ENCODE peak calls at places on chromosome 12, in five cellular contexts. K, J, T, A and H are unnamed samples.

GRCh38 chr12:11785722-11786121 is 136.2 kb downstream of the ETV6 start:
- ATAC-seq in K (no peak), J (no peak), T (no peak), A (no peak), H (peak; percentile 63)

GRCh38 chr12:10397311-10397710 is 7.5 kb upstream of the KLRK1 start:
- ATAC-seq in A (no peak), K (no peak), J (no peak), T (no peak), H (no peak)

GRCh38 chr12:14769462-14769836 is 33.8 kb downstream of the WBP11 start:
- ATAC-seq in J (peak; percentile 41), T (peak; percentile 17), A (no peak), K (peak; percentile 11), H (no peak)

GRCh38 chr12:132610051-132610759 is at the start of gene LRCOL1:
- ATAC-seq in K (no peak), T (no peak), A (no peak), J (no peak), H (no peak)

GRCh38 chr12:58424735-58425379 is 483.5 kb downstream of the ATP23 start:
- ATAC-seq in T (peak; percentile 44), A (no peak), J (no peak), K (peak; percentile 57), H (no peak)

GRCh38 chr12:84712747-84713146 is 199.9 kb downstream of the SLC6A15 start:
- ATAC-seq in T (no peak), K (no peak), A (no peak), J (no peak), H (no peak)

GRCh38 chr12:104623920-104624319 is 167.2 kb downstream of the CHST11 start:
- ATAC-seq in T (no peak), K (no peak), A (no peak), J (no peak), H (no peak)

GRCh38 chr12:19031032-19031431 is 98.5 kb upstream of the PLEKHA5 start:
- ATAC-seq in J (no peak), K (no peak), A (no peak), T (peak; percentile 53), H (no peak)

GRCh38 chr12:127008758-127009403 is 1258.1 kb upstream of the TMEM132C start:
- ATAC-seq in K (no peak), T (no peak), J (no peak), A (no peak), H (no peak)

GRCh38 chr12:117143008-117143532 is 43.9 kb upstream of the TESC start:
- ATAC-seq in K (peak; percentile 84), T (peak; percentile 84), J (peak; percentile 76), A (no peak), H (no peak)

GRCh38 chr12:102735104-102735503 is 181.9 kb downstream of the PAH start:
- ATAC-seq in T (no peak), J (no peak), A (no peak), K (peak; percentile 99), H (no peak)

GRCh38 chr12:30959110-30959710 is 32.7 kb downstream of the TSPAN11 start:
- ATAC-seq in T (no peak), A (no peak), J (no peak), K (no peak), H (no peak)

GRCh38 chr12:25256826-25257225 is 6.1 kb upstream of the KRAS start:
- ATAC-seq in T (no peak), A (no peak), J (no peak), K (no peak), H (no peak)

GRCh38 chr12:4607056-4607455 is 41.8 kb downstream of the AKAP3 start:
- ATAC-seq in T (no peak), J (no peak), A (no peak), K (no peak), H (no peak)

GRCh38 chr12:102480401-102480800 is at the start of gene IGF1:
- ATAC-seq in A (peak; percentile 79), K (no peak), J (no peak), T (no peak), H (peak; percentile 66)

GRCh38 chr12:115096673-115097349 is 412.8 kb upstream of the TBX3 start:
- ATAC-seq in A (no peak), T (no peak), K (no peak), J (peak; percentile 72), H (no peak)

GRCh38 chr12:103728323-103728722 is 112.7 kb downstream of the NT5DC3 start:
- ATAC-seq in A (no peak), J (no peak), T (no peak), K (no peak), H (peak; percentile 63)

DNA sequence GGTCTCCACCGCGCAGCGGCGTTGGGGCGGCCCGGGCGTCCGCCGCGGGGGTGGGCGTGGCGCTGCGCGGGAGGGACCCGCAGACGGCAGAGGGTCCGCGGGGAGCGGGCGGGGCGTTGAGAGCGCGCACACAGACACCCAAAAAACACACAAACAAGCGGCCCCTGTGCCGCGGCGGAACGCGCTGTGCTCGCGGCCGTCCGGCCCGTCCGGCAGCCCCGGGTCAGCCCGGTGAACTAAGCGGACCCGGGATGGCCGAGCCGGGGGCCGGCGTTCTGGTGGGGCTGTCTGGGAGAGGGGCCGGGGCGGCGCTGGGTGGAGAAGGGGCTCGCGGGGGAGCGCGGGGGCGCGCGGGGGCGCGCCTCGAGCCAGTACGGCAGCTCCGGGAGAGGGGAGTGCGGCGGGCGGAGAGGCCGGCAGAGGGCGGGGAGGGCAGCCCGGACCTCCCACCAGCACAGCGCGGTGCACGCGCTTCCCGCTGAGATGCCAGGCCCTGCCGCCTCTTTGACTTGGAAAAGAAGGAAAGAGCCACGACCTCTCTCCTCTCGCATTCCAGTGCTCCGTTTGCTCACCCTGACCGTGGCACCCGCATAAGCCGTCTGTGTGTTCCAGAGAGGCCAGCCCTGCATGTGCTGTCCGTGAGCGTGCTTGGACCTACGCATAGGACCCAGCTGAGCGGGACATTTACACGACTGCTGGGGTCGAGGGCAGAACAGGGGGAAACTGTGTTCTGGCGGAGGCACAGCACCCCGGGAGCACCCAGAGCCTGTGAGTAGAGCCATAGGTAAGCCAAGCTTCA is 10.3 kb downstream of the SLC6A12 start:
- ATAC-seq in K (no peak), J (no peak), A (peak; percentile 80), T (peak; percentile 87), H (peak; percentile 62)
- TF ChIP-seq EP300 in K (no peak), J (no peak), A (no peak), T (no peak), H (no peak)

DNA sequence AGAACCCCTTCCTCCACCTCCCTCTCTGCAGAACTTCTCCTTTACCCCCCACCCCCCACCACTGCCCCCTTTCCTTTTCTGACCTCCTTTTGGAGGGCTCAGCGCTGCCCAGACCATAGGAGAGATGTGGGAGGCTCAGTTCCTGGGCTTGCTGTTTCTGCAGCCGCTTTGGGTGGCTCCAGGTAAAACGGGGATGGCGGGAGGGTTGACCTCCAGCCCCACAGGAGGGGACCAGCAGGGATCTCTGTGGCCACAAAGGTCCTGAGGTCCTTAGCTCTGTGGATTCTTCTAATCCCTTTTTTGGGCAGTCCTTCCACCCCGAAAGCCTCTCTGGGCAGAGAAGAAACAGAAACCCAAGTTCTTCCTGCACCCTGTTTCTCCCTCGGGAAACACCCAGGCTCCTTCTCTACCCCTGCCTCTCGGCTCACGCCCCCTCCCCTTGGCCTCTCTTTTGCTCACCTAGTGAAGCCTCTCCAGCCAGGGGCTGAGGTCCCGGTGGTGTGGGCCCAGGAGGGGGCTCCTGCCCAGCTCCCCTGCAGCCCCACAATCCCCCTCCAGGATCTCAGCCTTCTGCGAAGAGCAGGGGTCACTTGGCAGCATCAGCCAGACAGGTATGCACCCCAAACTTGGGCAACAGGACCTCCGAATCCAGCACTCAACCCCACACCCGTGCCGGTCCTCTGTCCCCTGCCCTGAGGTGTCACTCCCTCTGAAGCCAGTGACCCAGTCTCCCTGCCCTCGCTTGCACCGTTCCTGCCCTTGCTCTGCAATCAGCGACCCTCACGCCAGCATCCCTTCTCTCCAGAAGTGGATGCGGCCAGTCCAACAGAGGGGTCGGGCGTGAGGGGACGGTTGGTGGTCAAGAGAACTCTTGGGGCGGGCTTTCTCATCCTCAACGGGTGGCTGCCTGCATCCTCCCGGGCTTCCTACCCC is 675 bp downstream of the LAG3 start:
- ATAC-seq in K (peak; percentile 15), T (no peak), J (no peak), A (no peak), H (no peak)
- H3K4me3 ChIP-seq in K (peak overlapping the region; percentile 54), T (no peak overlapping the region), J (no peak overlapping the region), A (no peak overlapping the region), H (peak overlapping the region; percentile 42)

DNA sequence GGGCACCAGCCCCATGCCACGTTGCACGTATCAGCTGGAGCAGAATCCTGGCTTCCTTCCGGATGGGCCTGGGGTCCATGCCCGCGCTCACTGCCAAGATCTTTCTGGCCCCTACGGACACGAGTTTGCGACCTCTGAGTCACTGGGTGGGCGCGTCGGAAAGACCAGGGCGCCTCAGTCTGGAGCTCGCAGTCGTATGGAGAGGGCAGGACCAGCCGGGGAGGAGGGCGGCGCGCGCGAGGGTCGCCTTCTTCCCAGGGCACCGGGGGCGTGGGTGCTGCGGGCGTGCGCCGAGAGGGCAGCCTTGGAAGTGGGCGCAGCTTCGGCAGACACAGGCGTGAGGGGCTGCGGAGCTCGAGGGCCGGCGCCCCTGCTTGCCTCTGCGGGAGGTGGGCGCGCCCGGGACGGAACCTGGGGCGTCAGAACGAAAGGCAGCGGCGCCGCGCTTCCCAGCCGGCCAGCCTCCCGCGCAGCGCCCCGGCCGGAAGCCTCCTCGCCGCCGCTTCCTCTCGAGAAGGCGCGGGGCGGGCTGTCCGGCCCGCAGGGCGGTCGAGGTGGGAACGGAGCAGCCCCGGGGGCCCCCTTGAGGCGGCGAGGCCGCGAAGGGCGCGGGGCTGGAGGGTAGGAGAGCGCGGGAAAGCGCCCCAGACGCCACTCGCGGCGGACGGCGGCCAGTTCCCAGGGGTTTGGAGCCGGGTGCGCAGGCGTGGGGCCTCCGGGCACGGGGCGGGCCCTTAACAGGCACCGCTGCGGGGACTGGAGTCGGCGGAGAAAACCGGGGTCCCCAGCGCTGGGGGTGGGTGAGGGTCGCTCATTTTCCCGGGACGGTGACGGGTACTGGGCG is at the start of gene ARL6IP4:
- ATAC-seq in J (peak; percentile 48), A (peak; percentile 80), T (peak; percentile 75), K (peak; percentile 92), H (peak; percentile 77)
- TF ChIP-seq EP300 in J (no peak), A (no peak), T (no peak), K (no peak), H (no peak)

GRCh38 chr12:52145941-52146821 is 45.6 kb downstream of the KRT80 start:
- ATAC-seq in A (no peak), T (no peak), J (no peak), K (no peak), H (no peak)

GRCh38 chr12:52146822-52147366 is 44.9 kb downstream of the KRT80 start:
- ATAC-seq in A (no peak), T (no peak), K (no peak), J (no peak), H (no peak)

GRCh38 chr12:52144512-52145227 is 47.1 kb downstream of the KRT80 start:
- ATAC-seq in J (no peak), T (no peak), K (no peak), A (no peak), H (no peak)

GRCh38 chr12:52147367-52147972 is 44.3 kb downstream of the KRT80 start:
- ATAC-seq in A (peak; percentile 60), J (peak; percentile 75), K (no peak), T (peak; percentile 71), H (peak; percentile 95)

DNA sequence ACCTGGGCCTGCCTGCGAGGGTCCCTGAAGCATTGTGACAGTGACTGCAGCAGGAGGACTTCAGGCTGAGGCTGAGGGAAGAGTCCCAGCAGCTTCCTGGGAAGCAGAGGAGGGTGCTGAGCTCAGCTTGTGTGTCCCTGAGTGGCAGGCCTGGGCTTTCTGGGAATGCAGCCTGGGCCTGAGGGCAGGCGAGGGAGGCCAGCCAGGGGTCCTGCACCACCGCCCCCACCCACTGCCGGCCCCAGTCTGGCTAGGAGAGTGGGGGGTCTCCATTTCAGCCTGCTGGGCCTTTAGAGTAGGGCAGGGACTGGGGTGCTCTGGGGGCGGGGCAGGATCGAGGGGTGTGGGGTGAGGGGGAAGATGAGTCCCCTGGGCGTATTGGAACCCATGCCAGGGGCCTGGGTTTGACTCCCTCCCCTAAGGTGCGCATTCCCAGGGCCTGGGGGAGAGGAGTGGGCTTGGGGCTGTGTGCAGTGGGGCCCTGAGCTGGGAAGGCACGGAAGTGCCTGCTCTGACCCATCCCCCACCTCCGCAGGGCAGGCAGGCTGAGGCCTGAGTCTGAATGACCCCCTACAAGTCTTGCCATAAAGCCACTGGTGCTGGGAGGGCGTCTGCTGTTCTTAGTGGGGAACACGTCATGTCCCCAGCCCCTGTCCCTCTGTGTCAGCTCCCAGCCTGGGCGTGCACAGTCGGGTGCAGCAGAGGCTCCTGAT is 46.4 kb downstream of the KRT80 start:
- ATAC-seq in K (no peak), J (no peak), A (no peak), T (no peak), H (no peak)
- H3K4me3 ChIP-seq in K (no peak overlapping the region), J (no peak overlapping the region), A (no peak overlapping the region), T (no peak overlapping the region), H (no peak overlapping the region)